ENCODE peak calls at places on chromosomes 3 and 15, in nine cellular contexts. S, I, K, A, U, B, N, L and F are unnamed samples.

GRCh38 chr3:197352382-197352781 is 54.0 kb upstream of the DLG1 start:
- DNase-seq in S (peak; percentile 57), I (no peak), K (no peak), A (no peak), U (peak; percentile 91), B (no peak), N (no peak), L (no peak), F (no peak)

GRCh38 chr3:181691951-181692849 is 19.5 kb upstream of the SOX2 start:
- DNase-seq in S (no peak), I (no peak), K (no peak), A (no peak), U (no peak), B (no peak), N (no peak), L (no peak), F (no peak)

GRCh38 chr15:60758961-60759729 is 280.2 kb upstream of the ICE2 start:
- DNase-seq in S (no peak), I (no peak), K (no peak), A (peak; percentile 89), U (peak; percentile 50), B (no peak), N (no peak), L (no peak), F (no peak)

GRCh38 chr3:108103971-108104797 is 13.4 kb upstream of the CD47 start:
- DNase-seq in S (no peak), I (no peak), K (no peak), A (no peak), U (peak; percentile 32), B (no peak), N (peak; percentile 71), L (no peak), F (no peak)

GRCh38 chr3:159322322-159322939 is 520.6 kb downstream of the MFSD1 start:
- DNase-seq in S (peak; percentile 52), I (peak; percentile 33), K (no peak), A (peak; percentile 4), U (peak; percentile 39), B (no peak), N (no peak), L (no peak), F (peak; percentile 27)

GRCh38 chr15:81111510-81112375 is 22.3 kb upstream of the CFAP161 start:
- DNase-seq in S (no peak), I (no peak), K (no peak), A (no peak), U (no peak), B (no peak), N (no peak), L (no peak), F (no peak)

GRCh38 chr3:127542441-127542952 is 48.0 kb downstream of the TPRA1 start:
- DNase-seq in S (no peak), I (no peak), K (no peak), A (no peak), U (no peak), B (no peak), N (peak; percentile 95), L (no peak), F (no peak)

GRCh38 chr3:122099255-122099654 is 44.1 kb downstream of the CD86 start:
- DNase-seq in S (no peak), I (no peak), K (no peak), A (no peak), U (no peak), B (no peak), N (no peak), L (no peak), F (no peak)

GRCh38 chr15:80599359-80599758 is 95.8 kb upstream of the ABHD17C start:
- DNase-seq in S (no peak), I (no peak), K (no peak), A (no peak), U (peak; percentile 71), B (no peak), N (no peak), L (no peak), F (no peak)

GRCh38 chr15:81274255-81274654 is 49.7 kb downstream of the STARD5 start:
- DNase-seq in S (no peak), I (no peak), K (no peak), A (no peak), U (no peak), B (no peak), N (no peak), L (no peak), F (no peak)

GRCh38 chr3:96959902-96960596 is 145.7 kb downstream of the EPHA6 start:
- DNase-seq in S (no peak), I (no peak), K (peak; percentile 17), A (peak; percentile 82), U (no peak), B (no peak), N (no peak), L (no peak), F (no peak)

GRCh38 chr3:194399166-194399565 is at the start of gene GP5:
- DNase-seq in S (no peak), I (no peak), K (no peak), A (no peak), U (no peak), B (no peak), N (no peak), L (no peak), F (no peak)